ENCODE peak calls at places on chromosomes 4 and X, in eight cellular contexts. Y, E, M, F, V, N, J and W are unnamed samples.
A peak's percentile ranks its signal among the peaks of the same experiment; 100 is the strongest.

GRCh38 chr4:114857831-114858230 is 255.6 kb downstream of the NDST4 start:
- DNase-seq in Y (no peak), E (no peak), M (no peak), F (no peak), V (no peak), N (no peak), J (no peak), W (no peak)

GRCh38 chrX:28586291-28586690 is 955 bp upstream of the IL1RAPL1 start:
- DNase-seq in Y (no peak), E (no peak), M (peak; percentile 21), F (peak; percentile 15), V (no peak), N (no peak), J (peak; percentile 47), W (no peak)

GRCh38 chr4:70994387-70995099 is 1.1 kb downstream of the DCK start:
- DNase-seq in Y (no peak), E (no peak), M (no peak), F (no peak), V (no peak), N (no peak), J (no peak), W (no peak)

GRCh38 chr4:72076562-72076961 is 44.8 kb downstream of the NPFFR2 start:
- DNase-seq in Y (no peak), E (no peak), M (no peak), F (no peak), V (no peak), N (no peak), J (no peak), W (no peak)

GRCh38 chr4:87219648-87220093 is 747 bp downstream of the KLHL8 start:
- DNase-seq in Y (peak; percentile 60), E (no peak), M (peak; percentile 45), F (peak; percentile 39), V (peak; percentile 21), N (peak; percentile 6), J (peak; percentile 38), W (peak; percentile 11)

GRCh38 chr4:20249333-20249732 is 2.4 kb upstream of the SLIT2 start:
- DNase-seq in Y (no peak), E (no peak), M (no peak), F (no peak), V (no peak), N (no peak), J (no peak), W (no peak)

GRCh38 chr4:142815834-142816233 is 30.3 kb downstream of the INPP4B start:
- DNase-seq in Y (no peak), E (no peak), M (no peak), F (no peak), V (peak; percentile 23), N (no peak), J (no peak), W (no peak)

GRCh38 chrX:53616921-53617320 is 69.6 kb downstream of the HUWE1 start:
- DNase-seq in Y (no peak), E (no peak), M (no peak), F (no peak), V (no peak), N (no peak), J (no peak), W (no peak)

GRCh38 chrX:18883961-18884765 is 99.8 kb downstream of the PHKA2 start:
- DNase-seq in Y (peak; percentile 62), E (no peak), M (no peak), F (no peak), V (no peak), N (no peak), J (no peak), W (no peak)

GRCh38 chr4:10098770-10099139 is 17.8 kb downstream of the WDR1 start:
- DNase-seq in Y (no peak), E (no peak), M (no peak), F (no peak), V (no peak), N (no peak), J (no peak), W (peak; percentile 70)

GRCh38 chrX:153645921-153646481 is 1.0 kb upstream of the DUSP9 start:
- DNase-seq in Y (no peak), E (no peak), M (no peak), F (no peak), V (no peak), N (no peak), J (no peak), W (no peak)

GRCh38 chr4:107747748-107748486 is 27.9 kb upstream of the PAPSS1 start:
- DNase-seq in Y (peak; percentile 67), E (no peak), M (no peak), F (no peak), V (no peak), N (no peak), J (no peak), W (no peak)

GRCh38 chr4:97639961-97640360 is 503.3 kb downstream of the STPG2 start:
- DNase-seq in Y (no peak), E (no peak), M (no peak), F (no peak), V (no peak), N (no peak), J (no peak), W (no peak)

GRCh38 chrX:71095555-71095970 is at the start of gene FOXO4:
- DNase-seq in Y (peak; percentile 96), E (peak; percentile 94), M (peak; percentile 93), F (peak; percentile 89), V (peak; percentile 87), N (peak; percentile 17), J (peak; percentile 95), W (peak; percentile 86)
- TF ChIP-seq POLR2A in Y (no peak), E (no peak), M (peak; percentile 37), F (peak; percentile 32), V (peak; percentile 67), N (no peak), J (no peak), W (peak; percentile 38)

GRCh38 chrX:39771089-39771488 is 326.7 kb downstream of the BCOR start:
- DNase-seq in Y (no peak), E (no peak), M (no peak), F (no peak), V (no peak), N (no peak), J (no peak), W (no peak)

GRCh38 chrX:39773150-39773549 is 324.6 kb downstream of the BCOR start:
- DNase-seq in Y (no peak), E (no peak), M (no peak), F (no peak), V (no peak), N (no peak), J (no peak), W (no peak)

GRCh38 chrX:39774804-39775112 is 323.0 kb downstream of the BCOR start:
- DNase-seq in Y (no peak), E (no peak), M (no peak), F (no peak), V (no peak), N (no peak), J (no peak), W (no peak)

GRCh38 chrX:39772057-39772832 is 325.5 kb downstream of the BCOR start:
- DNase-seq in Y (peak; percentile 36), E (no peak), M (peak; percentile 36), F (no peak), V (no peak), N (no peak), J (peak; percentile 43), W (peak; percentile 21)

GRCh38 chrX:39773923-39774803 is 323.6 kb downstream of the BCOR start:
- DNase-seq in Y (no peak), E (no peak), M (no peak), F (no peak), V (no peak), N (no peak), J (no peak), W (no peak)
- H3K4me1 ChIP-seq in Y (peaks cover 5% of the 10 kb centered on the region), E (no peaks in the 10 kb centered on the region), M (peaks cover 5% of the 10 kb centered on the region), F (no peaks in the 10 kb centered on the region), V (peaks cover 29% of the 10 kb centered on the region), N (peaks cover 3% of the 10 kb centered on the region), J (peaks cover 4% of the 10 kb centered on the region), W (no peaks in the 10 kb centered on the region)

DNA sequence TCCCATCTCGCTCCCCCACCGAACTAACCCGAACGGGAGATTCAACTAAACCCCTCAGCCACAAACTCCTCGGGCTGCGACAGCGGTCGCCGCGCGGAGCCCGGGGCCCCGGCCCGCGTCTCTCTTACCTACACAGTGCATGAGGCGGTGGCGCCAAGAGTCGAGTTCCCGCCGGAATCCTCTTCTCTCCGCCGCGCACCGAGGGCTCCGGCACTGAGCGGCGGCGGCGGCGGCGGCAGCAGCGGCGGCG is 160 bp downstream of the LCORL start:
- DNase-seq in Y (no peak), E (no peak), M (no peak), F (no peak), V (no peak), N (no peak), J (no peak), W (no peak)
- TF ChIP-seq POLR2A in Y (peak; percentile 41), E (no peak), M (no peak), F (no peak), V (no peak), N (no peak), J (peak; percentile 16), W (no peak)

DNA sequence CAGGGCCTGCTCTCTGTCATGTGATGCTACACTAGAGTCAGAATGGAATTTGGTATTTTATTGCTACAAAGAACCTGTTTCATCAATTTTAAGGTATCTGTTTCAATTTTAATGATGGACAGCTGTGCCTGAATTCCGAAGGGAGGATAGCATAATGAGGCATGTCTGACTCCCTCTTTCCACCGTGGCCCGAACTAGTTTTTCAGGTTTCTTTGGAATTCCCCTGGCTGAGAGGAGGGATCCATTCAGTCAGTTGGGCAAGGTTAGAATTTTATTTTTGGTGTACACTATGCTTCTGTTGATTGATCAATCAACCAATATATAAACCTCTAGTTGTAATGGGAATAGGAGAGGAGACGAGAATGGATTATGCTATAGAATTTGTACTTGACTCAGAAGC is 761.8 kb downstream of the FAM133A start:
- DNase-seq in Y (no peak), E (no peak), M (no peak), F (no peak), V (no peak), N (no peak), J (no peak), W (no peak)
- H3K4me1 ChIP-seq in Y (no peaks in the 10 kb centered on the region), E (no peaks in the 10 kb centered on the region), M (no peaks in the 10 kb centered on the region), F (no peaks in the 10 kb centered on the region), V (no peaks in the 10 kb centered on the region), N (no peaks in the 10 kb centered on the region), J (no peaks in the 10 kb centered on the region), W (no peaks in the 10 kb centered on the region)